ENCODE peak calls at places on chromosomes 12 and 14, in five cellular contexts. X, U, H, A and G are unnamed samples.

GRCh38 chr12:40261937-40262336 is 37.1 kb downstream of the LRRK2 start:
- DNase-seq in U (no peak), X (no peak), A (no peak), H (no peak), G (no peak)

GRCh38 chr14:42541535-42542001 is 934.9 kb downstream of the LRFN5 start:
- DNase-seq in U (no peak), X (no peak), A (no peak), H (peak; percentile 69), G (no peak)

GRCh38 chr12:117189725-117190209 is 503 bp downstream of the FBXO21 start:
- DNase-seq in A (peak; percentile 25), H (no peak), U (peak; percentile 73), X (no peak), G (no peak)

GRCh38 chr14:64698899-64699298 is 5.3 kb upstream of the PLEKHG3 start:
- DNase-seq in U (no peak), H (no peak), A (peak; percentile 90), X (no peak), G (no peak)

GRCh38 chr12:123050331-123050809 is 69.9 kb downstream of the ARL6IP4 start:
- DNase-seq in H (no peak), X (no peak), A (no peak), U (peak; percentile 73), G (no peak)

GRCh38 chr12:12492547-12492946 is 70.1 kb downstream of the DUSP16 start:
- DNase-seq in U (no peak), H (no peak), X (no peak), A (no peak), G (no peak)

GRCh38 chr14:106872619-106873446 is 1346.5 kb downstream of the TMEM121 start:
- DNase-seq in A (peak; percentile 89), U (peak; percentile 74), X (no peak), H (no peak), G (no peak)

GRCh38 chr12:1948883-1949282 is 30.4 kb upstream of the CACNA2D4 start:
- DNase-seq in X (no peak), U (peak; percentile 22), A (peak; percentile 71), H (no peak), G (no peak)

GRCh38 chr14:21063479-21063878 is 5.9 kb downstream of the RNASE8 start:
- DNase-seq in H (no peak), X (no peak), A (no peak), U (no peak), G (no peak)

GRCh38 chr14:69921052-69921451 is 41.8 kb downstream of the SMOC1 start:
- DNase-seq in H (no peak), X (no peak), A (no peak), U (no peak), G (no peak)

GRCh38 chr14:92615451-92615850 is 101.9 kb downstream of the RIN3 start:
- DNase-seq in X (no peak), A (peak; percentile 25), H (no peak), U (no peak), G (no peak)

GRCh38 chr12:67919406-67919805 is 69.8 kb upstream of the IFNG-AS1 start:
- DNase-seq in X (no peak), H (no peak), A (no peak), U (no peak), G (no peak)

GRCh38 chr12:116863275-116863767 is 17.9 kb downstream of the HRK start:
- DNase-seq in X (no peak), A (peak; percentile 46), U (no peak), H (peak; percentile 63), G (peak; percentile 24)

GRCh38 chr14:60311417-60311816 is 62.4 kb downstream of the PPM1A start:
- DNase-seq in U (no peak), X (no peak), A (peak; percentile 33), H (peak; percentile 35), G (no peak)

GRCh38 chr12:89451876-89452275 is 72.7 kb downstream of the GALNT4 start:
- DNase-seq in H (no peak), A (no peak), U (peak; percentile 76), X (no peak), G (peak; percentile 62)

GRCh38 chr12:125092872-125093680 is 27.8 kb downstream of the AACS start:
- DNase-seq in A (peak; percentile 79), X (no peak), H (peak; percentile 3), U (peak; percentile 81), G (no peak)

GRCh38 chr12:57072661-57073060 is 5.9 kb downstream of the NEMP1 start:
- DNase-seq in H (no peak), X (no peak), A (no peak), U (no peak), G (no peak)

GRCh38 chr14:38389666-38390065 is 133.8 kb upstream of the CLEC14A start:
- DNase-seq in X (no peak), H (no peak), A (no peak), U (no peak), G (no peak)

GRCh38 chr12:21451529-21451928 is 14.1 kb downstream of the PYROXD1 start:
- DNase-seq in H (no peak), U (no peak), A (no peak), X (no peak), G (no peak)

GRCh38 chr14:104889374-104889755 is 24.3 kb downstream of the CEP170B start:
- DNase-seq in X (no peak), U (peak; percentile 37), A (no peak), H (no peak), G (no peak)

GRCh38 chr12:27622436-27623185 is 73.6 kb upstream of the REP15 start:
- DNase-seq in U (no peak), H (no peak), X (no peak), A (no peak), G (no peak)

GRCh38 chr12:24709201-24709600 is 239.7 kb downstream of the BCAT1 start:
- DNase-seq in X (no peak), U (no peak), A (no peak), H (no peak), G (no peak)

GRCh38 chr14:34302654-34303053 is 159.4 kb downstream of the SPTSSA start:
- DNase-seq in A (no peak), H (no peak), U (no peak), X (no peak), G (no peak)

GRCh38 chr12:132158677-132159554 is 14.7 kb downstream of the NOC4L start:
- DNase-seq in H (no peak), X (no peak), U (peak; percentile 46), A (no peak), G (no peak)